ENCODE peak calls at places on chromosomes 1 and 21, in nine cellular contexts. C is cardiac muscle cell; Y is stimulated activated CD8-positive, alpha-beta memory T cell treated with anti-CD3 and anti-CD28 coated beads, Interleukin-4, amount 100 ng/mL, for 24 hours; P is SHP77; S is posterior vena cava; G is astrocyte of the hippocampus; E is Right ventricle myocardium superior; Z is breast epithelium; O is AG09319. L is an unnamed sample.

GRCh38 chr1:52542085-52542688 is 10.7 kb downstream of the TUT4 start:
- DNase-seq in S (no peak), Z (no peak), C (no peak), Y (no peak), O (no peak), P (no peak), E (no peak), G (no peak), L (no peak)

GRCh38 chr1:40803902-40804301 is 20.3 kb downstream of the KCNQ4 start:
- DNase-seq in Y (no peak), S (no peak), O (no peak), E (no peak), P (no peak), Z (no peak), G (no peak), C (no peak), L (no peak)

GRCh38 chr1:192170196-192170984 is 12.1 kb downstream of the RGS18 start:
- DNase-seq in O (no peak), E (no peak), Z (no peak), G (no peak), P (no peak), C (peak; percentile 4), S (no peak), Y (no peak), L (no peak)

GRCh38 chr1:102595106-102595505 is 513.2 kb downstream of the COL11A1 start:
- DNase-seq in C (no peak), Z (no peak), P (no peak), G (peak; percentile 36), E (no peak), Y (no peak), S (no peak), O (no peak), L (no peak)

GRCh38 chr1:147129116-147129873 is 43.0 kb downstream of the PRKAB2 start:
- DNase-seq in P (no peak), G (no peak), Z (no peak), Y (no peak), C (no peak), S (no peak), O (no peak), E (no peak), L (no peak)

GRCh38 chr1:148372731-148373130 is 110.4 kb downstream of the PPIAL4G start:
- DNase-seq in Z (no peak), C (no peak), P (no peak), O (no peak), Y (no peak), E (no peak), S (no peak), G (no peak), L (no peak)

GRCh38 chr1:109802901-109803561 is 39.3 kb upstream of the EPS8L3 start:
- DNase-seq in O (no peak), S (peak; percentile 75), P (no peak), Z (peak; percentile 3), C (no peak), Y (no peak), G (peak; percentile 47), E (no peak), L (no peak)

GRCh38 chr21:35208810-35209517 is 159.9 kb upstream of the RUNX1 start:
- DNase-seq in G (peak; percentile 65), O (no peak), S (no peak), C (no peak), Y (no peak), E (no peak), P (no peak), Z (no peak), L (no peak)

GRCh38 chr21:14545906-14546480 is at the start of gene SAMSN1:
- DNase-seq in P (no peak), O (no peak), Y (peak; percentile 34), E (no peak), C (no peak), S (no peak), G (no peak), Z (no peak), L (no peak)

GRCh38 chr1:234989479-234990327 is 138.9 kb downstream of the TOMM20 start:
- DNase-seq in S (no peak), Y (no peak), Z (no peak), E (no peak), G (no peak), C (no peak), P (no peak), O (no peak), L (no peak)

GRCh38 chr1:2228157-2228594 is at the start of gene SKI:
- DNase-seq in P (no peak), Z (no peak), O (no peak), C (no peak), E (no peak), G (no peak), Y (no peak), S (no peak), L (no peak)

GRCh38 chr1:46037597-46037936 is 94.9 kb downstream of the PIK3R3 start:
- DNase-seq in O (no peak), G (no peak), C (no peak), E (no peak), P (no peak), Z (no peak), Y (no peak), S (no peak), L (no peak)

GRCh38 chr1:154686507-154686906 is 78.5 kb upstream of the ADAR start:
- DNase-seq in C (no peak), Y (no peak), G (no peak), E (no peak), S (no peak), O (no peak), P (no peak), Z (no peak), L (no peak)

GRCh38 chr1:111778066-111778465 is 22.4 kb downstream of the DDX20 start:
- DNase-seq in Z (no peak), Y (no peak), P (no peak), E (no peak), G (peak; percentile 7), S (no peak), O (no peak), C (no peak), L (no peak)

GRCh38 chr1:42506576-42506975 is 43.5 kb downstream of the CCDC30 start:
- DNase-seq in O (no peak), S (no peak), C (no peak), Z (no peak), Y (no peak), G (no peak), P (no peak), E (no peak), L (no peak)

GRCh38 chr1:1255627-1256026 is 9.1 kb upstream of the C1QTNF12 start:
- DNase-seq in P (no peak), G (no peak), E (no peak), Z (no peak), Y (no peak), C (no peak), O (no peak), S (no peak), L (no peak)

GRCh38 chr1:119674110-119674509 is 26.0 kb upstream of the ZNF697 start:
- DNase-seq in G (peak; percentile 12), P (no peak), O (no peak), Z (no peak), S (no peak), Y (no peak), C (no peak), E (no peak), L (no peak)

GRCh38 chr1:208276757-208277435 is 32.7 kb upstream of the PLXNA2 start:
- DNase-seq in E (no peak), P (no peak), O (no peak), C (no peak), Z (no peak), S (no peak), Y (no peak), G (no peak), L (no peak)

GRCh38 chr1:31409946-31410858 is 2.8 kb upstream of the SERINC2 start:
- DNase-seq in C (no peak), Z (no peak), O (no peak), P (no peak), G (no peak), Y (no peak), E (no peak), S (no peak), L (no peak)

GRCh38 chr1:225318706-225319575 is 108.9 kb downstream of the LBR start:
- DNase-seq in E (no peak), Z (no peak), Y (no peak), S (no peak), C (peak; percentile 63), G (peak; percentile 61), O (peak; percentile 1), P (peak; percentile 37), L (no peak)

GRCh38 chr21:34795152-34796141 is 126.7 kb downstream of the CLIC6 start:
- DNase-seq in S (no peak), G (peak; percentile 49), O (no peak), E (no peak), Y (no peak), P (no peak), C (no peak), Z (no peak), L (no peak)

GRCh38 chr1:204087893-204088528 is 15.1 kb downstream of the SOX13 start:
- DNase-seq in Y (no peak), G (no peak), E (peak; percentile 67), P (no peak), Z (no peak), C (no peak), O (no peak), S (peak; percentile 91), L (no peak)

GRCh38 chr1:156740307-156740678 is 595 bp downstream of the MRPL24 start:
- DNase-seq in G (no peak), P (no peak), S (no peak), Z (no peak), C (no peak), Y (no peak), E (no peak), O (no peak), L (no peak)

GRCh38 chr1:3652538-3653285 is 396 bp downstream of the TP73 start:
- DNase-seq in P (peak; percentile 37), C (no peak), Y (no peak), O (no peak), G (no peak), Z (no peak), S (no peak), E (peak; percentile 38), L (no peak)

GRCh38 chr21:46667191-46667734 is 31.8 kb downstream of the PRMT2 start:
- DNase-seq in C (peak; percentile 18), S (no peak), G (peak; percentile 57), Z (no peak), E (no peak), O (no peak), P (peak; percentile 36), Y (no peak), L (no peak)

GRCh38 chr1:168893359-168893791 is 164.4 kb upstream of the DPT start:
- DNase-seq in Z (no peak), P (no peak), Y (no peak), E (peak; percentile 62), C (no peak), G (no peak), O (no peak), S (no peak), L (no peak)

GRCh38 chr21:45507888-45508508 is 34.2 kb downstream of the SLC19A1 start:
- DNase-seq in G (no peak), Y (no peak), P (no peak), O (no peak), E (no peak), S (peak; percentile 30), Z (no peak), C (no peak), L (no peak)

GRCh38 chr21:36909901-36910561 is 56.4 kb downstream of the HLCS start:
- DNase-seq in G (peak; percentile 87), P (no peak), Z (no peak), Y (no peak), O (peak; percentile 91), S (no peak), C (no peak), E (no peak), L (peak; percentile 66)

GRCh38 chr1:31931241-31932225 is 6.6 kb downstream of the PTP4A2 start:
- DNase-seq in E (no peak), G (peak; percentile 54), Y (no peak), Z (no peak), C (no peak), S (no peak), O (no peak), P (no peak), L (no peak)

GRCh38 chr1:2231667-2232254 is 3.6 kb downstream of the SKI start:
- DNase-seq in G (peak; percentile 83), E (peak; percentile 91), C (no peak), S (peak; percentile 96), Z (no peak), Y (peak; percentile 51), O (peak; percentile 53), P (no peak), L (no peak)

GRCh38 chr1:201436461-201436860 is 14.9 kb upstream of the TNNI1 start:
- DNase-seq in C (peak; percentile 65), Z (no peak), P (peak; percentile 44), O (no peak), Y (no peak), E (no peak), G (no peak), S (no peak), L (no peak)

L was measured in brain pericyte.